ENCODE peak calls at places on chromosomes 11 and 22, in ten cellular contexts. T, V, G, P, S, O, W, X, U and L are unnamed samples.

GRCh38 chr11:69436041-69436982 is 45.2 kb upstream of the LINC01488 start:
- DNase-seq in W (no peak), P (no peak), V (no peak), T (no peak), U (no peak), G (no peak), O (no peak), X (no peak), S (no peak), L (no peak)

GRCh38 chr11:62922189-62922589 is 1.0 kb upstream of the CHRM1 start:
- DNase-seq in P (no peak), T (no peak), X (no peak), V (no peak), O (no peak), U (no peak), W (no peak), G (no peak), S (no peak), L (no peak)

GRCh38 chr22:47376901-47377520 is 614.6 kb downstream of the TBC1D22A start:
- DNase-seq in T (no peak), S (no peak), W (no peak), V (no peak), P (no peak), O (no peak), U (no peak), G (no peak), X (peak; percentile 30), L (no peak)

GRCh38 chr22:47055921-47056320 is 293.5 kb downstream of the TBC1D22A start:
- DNase-seq in P (no peak), W (no peak), X (no peak), V (no peak), G (no peak), T (no peak), S (no peak), O (no peak), U (no peak), L (no peak)

GRCh38 chr11:102934735-102935134 is 20.8 kb downstream of the MMP13 start:
- DNase-seq in W (no peak), X (no peak), T (no peak), G (no peak), S (no peak), U (no peak), O (no peak), P (no peak), V (no peak), L (no peak)

GRCh38 chr22:44392446-44392921 is 79.7 kb upstream of the SHISAL1 start:
- DNase-seq in S (peak; percentile 3), V (no peak), P (peak; percentile 46), X (no peak), T (no peak), W (no peak), G (peak; percentile 72), U (no peak), O (no peak), L (no peak)

GRCh38 chr11:5291207-5291838 is 10.4 kb downstream of the OR51B4 start:
- DNase-seq in U (peak; percentile 16), S (no peak), P (peak; percentile 45), O (no peak), T (peak; percentile 52), V (no peak), W (no peak), X (peak; percentile 31), G (no peak), L (no peak)

GRCh38 chr11:109089144-109089543 is 332.8 kb upstream of the C11orf87 start:
- DNase-seq in U (no peak), G (no peak), T (no peak), P (no peak), S (no peak), O (no peak), W (no peak), X (no peak), V (no peak), L (no peak)

GRCh38 chr11:114280696-114281095 is 15.5 kb upstream of the NNMT start:
- DNase-seq in S (peak; percentile 41), V (no peak), X (peak; percentile 96), O (no peak), T (peak; percentile 87), G (no peak), U (no peak), P (peak; percentile 57), W (no peak), L (no peak)

GRCh38 chr11:77191823-77192495 is 63.9 kb downstream of the MYO7A start:
- DNase-seq in S (peak; percentile 29), P (peak; percentile 93), V (peak; percentile 56), X (peak; percentile 9), G (peak; percentile 94), O (no peak), T (peak; percentile 25), W (no peak), U (no peak), L (peak; percentile 93)

DNA sequence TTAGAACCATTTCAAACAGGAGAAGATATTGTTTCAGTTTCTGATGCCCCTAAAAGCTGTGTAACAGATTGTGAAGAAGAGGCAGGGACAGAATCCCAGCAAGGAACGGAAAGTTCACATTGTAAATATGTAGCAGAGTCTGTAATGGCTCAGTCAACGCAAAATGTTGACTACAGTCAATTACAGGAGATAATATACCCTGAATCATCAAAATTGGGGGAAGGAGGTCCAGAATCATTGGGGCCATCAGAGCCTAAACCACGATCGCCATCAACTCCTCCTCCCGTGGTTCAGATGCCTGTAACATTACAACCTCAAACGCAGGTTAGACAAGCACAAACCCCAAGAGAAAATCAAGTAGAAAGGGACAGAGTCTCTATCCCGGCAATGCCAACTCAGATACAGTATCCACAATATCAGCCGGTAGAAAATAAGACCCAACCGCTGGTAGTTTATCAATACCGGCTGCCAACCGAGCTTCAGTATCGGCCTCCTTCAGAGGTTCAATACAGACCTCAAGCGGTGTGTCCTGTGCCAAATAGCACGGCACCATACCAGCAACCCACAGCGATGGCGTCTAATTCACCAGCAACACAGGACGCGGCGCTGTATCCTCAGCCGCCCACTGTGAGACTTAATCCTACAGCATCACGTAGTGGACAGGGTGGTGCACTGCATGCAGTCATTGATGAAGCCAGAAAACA is 40.8 kb downstream of the IGLL1 start:
- DNase-seq in O (peak; percentile 52), P (peak; percentile 70), S (peak; percentile 69), G (peak; percentile 43), U (no peak), X (peak; percentile 66), W (peak; percentile 92), V (peak; percentile 82), T (peak; percentile 77), L (peak; percentile 76)
- H3K4me3 ChIP-seq in O (no peak overlapping the region), P (no peak overlapping the region), S (no peak overlapping the region), G (no peak overlapping the region), U (no peak overlapping the region), X (peak overlapping the region; percentile 12), W (no peak overlapping the region), V (no peak overlapping the region), T (no peak overlapping the region), L (no peak overlapping the region)

DNA sequence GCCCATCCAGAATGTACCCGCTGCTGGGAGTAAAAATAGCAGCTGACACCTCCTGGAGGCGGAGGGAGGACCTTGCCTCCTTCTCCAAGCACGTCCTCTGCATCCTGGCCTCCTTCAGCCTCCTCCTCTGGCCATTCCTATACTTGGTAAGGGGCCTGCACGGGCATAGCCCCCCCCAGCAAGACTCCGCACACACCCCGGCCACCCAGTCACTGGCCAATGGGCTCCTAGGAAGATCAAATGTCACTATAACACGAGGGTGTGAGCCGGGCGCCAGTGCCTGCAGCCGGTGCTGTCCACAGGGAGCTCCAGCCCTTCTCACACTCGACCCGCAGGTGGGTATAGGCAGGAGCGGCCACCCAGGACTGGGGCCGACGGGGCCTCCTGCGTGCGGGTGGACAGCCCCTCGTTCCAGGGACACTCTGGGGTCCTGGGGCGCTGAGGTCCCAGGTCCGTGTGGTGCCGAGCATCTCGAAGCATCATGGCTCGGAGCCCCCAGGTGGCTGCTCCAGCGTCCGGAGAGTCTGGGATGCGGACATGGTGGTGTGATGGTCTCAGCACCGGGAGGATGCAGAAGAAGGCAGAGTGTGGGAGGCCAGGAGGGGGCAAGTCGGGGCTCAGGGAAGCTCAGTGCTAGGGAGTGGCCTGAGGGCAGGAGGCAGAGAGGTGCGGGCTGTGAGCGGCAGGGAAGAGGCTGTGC is at the start of gene TNNT3:
- DNase-seq in G (no peak), U (no peak), W (no peak), P (no peak), X (no peak), S (no peak), O (no peak), V (no peak), T (no peak), L (no peak)
- H3K4me3 ChIP-seq in G (no peak within 1 kb of the TSS), U (no peak within 1 kb of the TSS), W (peak within 1 kb of the TSS; percentile 4), P (no peak within 1 kb of the TSS), X (no peak within 1 kb of the TSS), S (peak within 1 kb of the TSS; percentile 53), O (no peak within 1 kb of the TSS), V (no peak within 1 kb of the TSS), T (no peak within 1 kb of the TSS), L (no peak within 1 kb of the TSS)

GRCh38 chr22:37985050-37985585 is 763 bp upstream of the SOX10 start:
- DNase-seq in G (no peak), O (no peak), X (no peak), T (no peak), U (no peak), S (no peak), P (no peak), V (no peak), W (no peak), L (no peak)

GRCh38 chr22:37985751-37986281 is 1.5 kb upstream of the SOX10 start:
- DNase-seq in X (no peak), P (no peak), T (no peak), G (no peak), O (no peak), U (no peak), S (no peak), V (no peak), W (no peak), L (no peak)

GRCh38 chr22:37982151-37982838 is 2.1 kb downstream of the SOX10 start:
- DNase-seq in X (no peak), U (no peak), G (no peak), W (peak; percentile 61), S (no peak), T (no peak), P (no peak), O (no peak), V (no peak), L (no peak)

GRCh38 chr22:37982938-37983859 is 1.2 kb downstream of the SOX10 start:
- DNase-seq in W (no peak), X (no peak), O (no peak), T (no peak), P (no peak), G (no peak), U (no peak), S (no peak), V (no peak), L (no peak)

GRCh38 chr22:37983860-37984791 is at the start of gene SOX10:
- DNase-seq in O (no peak), W (no peak), X (no peak), T (no peak), V (no peak), P (no peak), S (no peak), U (no peak), G (no peak), L (no peak)
- H3K4me3 ChIP-seq in O (no peak within 1 kb of the TSS), W (peak within 1 kb of the TSS; percentile 26), X (no peak within 1 kb of the TSS), T (no peak within 1 kb of the TSS), V (no peak within 1 kb of the TSS), P (no peak within 1 kb of the TSS), S (no peak within 1 kb of the TSS), U (no peak within 1 kb of the TSS), G (no peak within 1 kb of the TSS), L (no peak within 1 kb of the TSS)

DNA sequence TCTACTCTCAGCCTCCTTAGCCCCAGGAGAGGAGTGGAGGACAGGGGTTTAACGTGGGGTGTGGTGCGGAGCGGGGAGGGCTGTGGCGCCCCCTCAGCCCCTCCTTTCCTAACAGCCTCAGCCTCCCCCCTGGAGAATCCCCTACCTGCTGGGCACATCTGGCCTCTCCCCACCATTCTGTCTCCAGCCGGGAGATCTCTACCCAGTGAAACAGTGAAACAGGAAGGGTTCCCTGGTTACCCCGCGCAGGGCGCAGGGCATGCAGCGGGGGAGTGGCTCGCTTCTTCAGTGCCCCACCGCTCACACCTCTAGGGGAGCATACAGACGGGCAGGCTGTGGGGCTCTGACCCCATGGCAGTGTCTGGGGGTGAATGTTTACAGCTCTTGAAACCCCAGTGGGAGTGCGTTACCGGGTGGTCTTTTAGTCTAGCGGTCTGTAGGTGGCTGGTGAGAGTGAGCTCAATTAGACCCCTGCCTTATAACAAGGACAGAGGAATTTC is 54.7 kb upstream of the CCDC188 start:
- DNase-seq in V (no peak), T (no peak), U (no peak), G (no peak), W (no peak), S (no peak), P (no peak), X (no peak), O (no peak), L (no peak)
- H3K4me3 ChIP-seq in V (no peak overlapping the region), T (no peak overlapping the region), U (no peak overlapping the region), G (no peak overlapping the region), W (no peak overlapping the region), S (peak overlapping the region; percentile 73), P (no peak overlapping the region), X (no peak overlapping the region), O (peak overlapping the region; percentile 63), L (no peak overlapping the region)